ENCODE peak calls at places on chromosomes 7 and 10, in four cellular contexts. N is A549, A is K562, Y is HepG2. K is an unnamed sample.

GRCh38 chr7:75694636-75695035 is 44.1 kb downstream of the HIP1 start:
- DNase-seq in N (no peak), A (peak), Y (no peak), K (no peak)

GRCh38 chr7:138086585-138087270 is 10.5 kb downstream of the AKR1D1 start:
- DNase-seq in Y (peak), A (no peak), N (no peak), K (no peak)

GRCh38 chr10:43461950-43462349 is 25.0 kb downstream of the ZNF487 start:
- DNase-seq in N (peak), Y (peak), A (peak), K (no peak)

GRCh38 chr7:150462413-150462812 is 12.0 kb downstream of the GIMAP8 start:
- DNase-seq in N (no peak), A (no peak), Y (no peak), K (no peak)

GRCh38 chr7:28573059-28573553 is 160.8 kb downstream of the CREB5 start:
- DNase-seq in Y (peak), A (no peak), N (no peak), K (no peak)

GRCh38 chr10:110496553-110497437 is 912 bp upstream of the DUSP5 start:
- DNase-seq in A (no peak), Y (no peak), N (no peak), K (no peak)

GRCh38 chr10:970311-971149 is 17.7 kb upstream of the GTPBP4 start:
- DNase-seq in N (no peak), A (no peak), Y (peak), K (no peak)

GRCh38 chr7:22001345-22002004 is 55.8 kb upstream of the CDCA7L start:
- DNase-seq in N (peak), Y (peak), A (peak), K (no peak)

GRCh38 chr7:76364198-76364584 is 5.4 kb upstream of the YWHAG start:
- DNase-seq in A (peak), Y (no peak), N (no peak), K (no peak)

GRCh38 chr10:129244757-129245156 is 222.3 kb upstream of the MGMT start:
- DNase-seq in N (no peak), Y (no peak), A (no peak), K (no peak)

GRCh38 chr7:22201182-22201880 is 155.6 kb downstream of the RAPGEF5 start:
- DNase-seq in A (no peak), Y (no peak), N (no peak), K (no peak)

GRCh38 chr10:71562181-71562580 is 157.4 kb downstream of the C10orf105 start:
- DNase-seq in Y (no peak), A (no peak), N (no peak), K (no peak)

GRCh38 chr10:16392661-16393060 is 44.1 kb upstream of the PTER start:
- DNase-seq in N (no peak), A (no peak), Y (no peak), K (no peak)

GRCh38 chr7:30987178-30987577 is 23.4 kb downstream of the GHRHR start:
- DNase-seq in A (no peak), N (no peak), Y (no peak), K (no peak)

GRCh38 chr7:64946772-64947171 is 43.7 kb downstream of the ZNF273 start:
- DNase-seq in Y (peak), N (no peak), A (peak), K (peak)

GRCh38 chr7:66683770-66684123 is 55.1 kb downstream of the KCTD7 start:
- DNase-seq in A (peak), Y (no peak), N (no peak), K (no peak)

GRCh38 chr10:7457478-7458316 is 46.9 kb upstream of the SFMBT2 start:
- DNase-seq in Y (no peak), A (no peak), N (no peak), K (no peak)

GRCh38 chr7:18565337-18565736 is 69.8 kb downstream of the HDAC9 start:
- DNase-seq in A (no peak), Y (no peak), N (no peak), K (no peak)

GRCh38 chr7:154832557-154833138 is 170.3 kb downstream of the PAXIP1 start:
- DNase-seq in N (peak), A (peak), Y (peak), K (no peak)

GRCh38 chr10:4763960-4764428 is 62.0 kb upstream of the AKR1E2 start:
- DNase-seq in Y (no peak), A (no peak), N (no peak), K (no peak)

GRCh38 chr7:116423499-116423898 is 76.0 kb upstream of the CAV2 start:
- DNase-seq in N (no peak), Y (no peak), A (no peak), K (no peak)

GRCh38 chr7:75642810-75643486 is 95.8 kb downstream of the HIP1 start:
- DNase-seq in Y (peak), A (peak), N (peak), K (peak)

GRCh38 chr10:53401536-53401935 is 629.0 kb upstream of the MBL2 start:
- DNase-seq in Y (no peak), N (no peak), A (no peak), K (no peak)

GRCh38 chr7:121516791-121517305 is 120.7 kb upstream of the FAM3C start:
- DNase-seq in A (no peak), Y (no peak), N (no peak), K (no peak)

GRCh38 chr10:50610364-50610763 is 13.4 kb downstream of the SGMS1 start:
- DNase-seq in A (no peak), Y (no peak), N (no peak), K (no peak)

GRCh38 chr7:91634485-91635177 is 245.9 kb downstream of the MTERF1 start:
- DNase-seq in N (no peak), A (no peak), Y (no peak), K (no peak)

GRCh38 chr10:3828404-3829192 is 43.6 kb upstream of the KLF6 start:
- DNase-seq in N (no peak), Y (no peak), A (peak), K (no peak)

GRCh38 chr7:46755120-46756034 is 826.5 kb downstream of the TNS3 start:
- DNase-seq in A (no peak), N (no peak), Y (no peak), K (no peak)

GRCh38 chr7:140400381-140400780 is 2.1 kb upstream of the SLC37A3 start:
- DNase-seq in N (no peak), Y (no peak), A (no peak), K (no peak)

GRCh38 chr7:140398821-140399220 is 491 bp upstream of the SLC37A3 start:
- DNase-seq in A (no peak), Y (no peak), N (no peak), K (no peak)

GRCh38 chr7:140404565-140405080 is 765 bp downstream of the RAB19 start:
- DNase-seq in A (no peak), N (no peak), Y (no peak), K (no peak)

GRCh38 chr7:140402178-140402835 is 1.6 kb upstream of the RAB19 start:
- DNase-seq in N (no peak), Y (no peak), A (no peak), K (no peak)

GRCh38 chr7:140403878-140404564 is at the start of gene RAB19:
- DNase-seq in Y (no peak), A (peak), N (no peak), K (peak)
- TF ChIP-seq HMGXB4 in Y (no peak), A (no peak), N (no peak), K (peak)

DNA sequence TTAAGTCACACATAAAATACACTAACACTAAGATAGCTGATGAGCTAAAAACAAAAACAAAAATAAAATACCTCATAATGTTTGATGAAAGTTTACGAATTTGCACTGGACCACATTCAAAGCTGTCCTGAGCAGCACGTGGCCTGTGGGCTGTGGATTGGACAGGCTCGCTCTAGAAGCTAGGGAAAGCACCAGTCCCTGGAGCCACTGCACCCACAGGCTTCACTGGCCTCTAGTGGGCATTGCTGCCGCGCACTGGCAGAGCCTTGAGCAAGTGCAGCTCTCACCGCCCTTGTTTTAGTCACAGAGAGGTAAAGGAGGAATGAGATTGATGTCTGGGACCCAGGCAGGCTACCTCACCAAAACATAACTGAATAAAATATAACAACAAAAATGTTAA is 67.6 kb downstream of the PAX2 start:
- DNase-seq in A (no peak), N (no peak), Y (no peak), K (no peak)
- TF ChIP-seq HMGXB4 in A (no peak), N (no peak), Y (no peak), K (no peak)

GRCh38 chr7:94513565-94513860 is 3.9 kb downstream of the CASD1 start:
- DNase-seq in Y (no peak), N (no peak), A (no peak), K (no peak)
- TF ChIP-seq HMGXB4 in Y (no peak), N (no peak), A (no peak), K (no peak)

DNA sequence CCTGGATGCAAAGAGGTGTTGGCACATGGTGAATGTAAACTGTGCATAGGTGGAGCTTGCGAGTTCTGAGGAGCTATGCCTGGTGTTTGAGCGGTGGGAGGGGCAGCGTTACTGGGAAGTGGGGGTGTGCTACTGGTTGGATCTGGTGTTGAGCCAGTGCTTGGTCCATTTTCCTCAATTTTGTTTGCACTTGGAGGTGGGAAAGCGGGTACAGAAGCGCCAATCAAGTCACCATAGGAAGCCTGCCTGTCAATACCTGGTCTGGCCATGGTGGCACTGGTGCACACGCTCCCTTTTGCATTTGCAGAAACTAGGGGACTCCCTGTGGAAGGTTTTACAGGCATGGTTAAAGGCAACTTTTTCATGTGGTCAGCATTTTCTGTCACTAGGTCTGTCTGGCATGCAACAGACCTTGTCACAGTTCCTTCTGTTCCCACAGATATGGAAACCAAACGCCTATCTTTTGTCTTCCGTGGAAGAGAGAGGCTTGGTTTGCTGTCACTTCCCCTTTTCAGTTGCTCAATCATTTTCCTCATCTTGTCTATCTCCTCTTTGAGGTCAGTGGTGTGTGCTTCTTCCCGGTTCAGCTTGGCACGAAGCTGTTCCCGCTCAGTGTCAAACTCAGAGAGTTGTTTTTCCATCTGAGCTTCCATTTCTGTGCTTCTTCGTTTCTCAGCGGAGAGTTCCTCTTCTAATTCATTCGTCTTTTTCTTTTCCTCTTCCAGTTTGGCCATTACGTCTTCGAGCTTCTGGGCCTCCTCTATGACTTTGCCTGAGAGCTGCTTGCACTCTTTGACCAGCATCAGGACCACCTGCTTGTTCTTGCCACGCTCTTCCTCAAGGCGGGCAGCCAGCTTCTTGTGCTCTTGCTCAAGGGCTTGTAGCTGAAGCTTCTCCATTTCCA is 81.1 kb downstream of the CTTNBP2 start:
- DNase-seq in N (no peak), A (peak), Y (no peak), K (no peak)
- TF ChIP-seq HMGXB4 in N (no peak), A (no peak), Y (no peak), K (no peak)

DNA sequence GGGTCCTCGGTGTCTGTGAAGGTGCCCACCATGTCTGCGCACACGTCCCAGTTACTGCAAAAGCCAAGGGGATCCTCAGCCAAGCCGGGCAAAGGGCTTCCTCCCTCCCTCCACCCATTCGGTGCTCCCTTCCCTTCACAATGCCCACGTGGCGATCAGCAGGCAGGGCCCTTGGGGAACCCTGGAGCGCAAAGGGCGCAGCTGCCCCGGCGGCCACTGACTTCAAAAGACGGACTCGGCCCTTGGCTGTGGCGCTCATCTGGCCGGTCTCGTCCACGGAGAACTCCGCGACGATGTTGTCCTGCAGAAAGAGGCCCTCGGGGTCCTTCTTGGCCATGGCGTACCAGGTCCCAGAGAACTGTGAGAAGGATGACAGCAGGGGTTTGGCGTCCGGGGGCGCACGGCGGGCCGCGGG is 582 bp downstream of the RBP4 start:
- DNase-seq in Y (no peak), N (no peak), A (no peak), K (peak)
- TF ChIP-seq HMGXB4 in Y (no peak), N (no peak), A (no peak), K (no peak)

DNA sequence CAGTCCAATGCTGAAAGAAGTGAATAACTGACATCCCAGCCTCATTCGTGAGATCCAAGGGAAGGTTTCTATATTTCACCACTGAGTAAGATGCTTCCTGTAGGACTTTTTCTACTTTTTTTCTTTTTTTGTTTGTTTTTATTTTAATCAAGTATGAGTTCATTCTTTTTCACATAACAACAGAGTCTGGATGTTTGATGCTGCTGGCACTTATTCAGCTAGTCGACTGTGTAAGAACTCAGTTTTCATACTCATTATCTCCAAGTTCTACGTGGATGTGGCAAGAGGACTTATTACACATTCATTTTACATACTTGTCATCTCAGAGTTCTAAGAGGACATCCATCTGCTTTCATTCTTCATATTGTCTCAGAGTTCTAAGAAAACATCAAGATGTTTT is 86.9 kb downstream of the CPXM2 start:
- DNase-seq in N (no peak), A (no peak), Y (no peak), K (no peak)
- TF ChIP-seq HMGXB4 in N (no peak), A (no peak), Y (no peak), K (no peak)

GRCh38 chr10:27643296-27643695 is 102.3 kb downstream of the MKX start:
- DNase-seq in N (no peak), A (no peak), Y (no peak), K (no peak)
- TF ChIP-seq HMGXB4 in N (no peak), A (no peak), Y (no peak), K (no peak)

GRCh38 chr7:151992375-151992774 is 33.1 kb upstream of the GALNT11 start:
- DNase-seq in A (peak), N (peak), Y (peak), K (peak)
- TF ChIP-seq HMGXB4 in A (no peak), N (no peak), Y (no peak), K (no peak)

DNA sequence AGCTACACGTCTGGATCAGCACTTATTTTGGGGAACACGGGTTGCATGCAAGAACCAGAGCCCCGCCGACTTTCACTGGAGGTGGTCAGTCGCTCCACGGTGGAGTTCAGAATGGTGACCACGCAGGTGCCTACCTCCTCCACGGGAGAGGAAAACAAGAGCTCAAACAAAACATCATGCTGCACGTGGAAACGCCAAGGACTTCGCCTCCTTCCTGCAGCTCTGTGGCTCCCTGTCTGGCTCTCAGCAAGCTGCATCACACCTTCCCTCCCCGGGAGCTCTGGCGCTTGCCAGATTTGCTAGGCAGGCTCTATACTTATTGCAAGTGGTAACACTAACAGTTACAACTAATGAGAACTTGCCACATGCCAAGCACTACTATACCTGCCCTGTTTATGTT is 26.0 kb downstream of the GSDME start:
- DNase-seq in A (no peak), N (no peak), Y (no peak), K (no peak)
- TF ChIP-seq HMGXB4 in A (no peak), N (no peak), Y (no peak), K (no peak)

GRCh38 chr7:124752310-124752709 is 13.3 kb downstream of the GPR37 start:
- DNase-seq in N (no peak), A (no peak), Y (no peak), K (no peak)
- TF ChIP-seq HMGXB4 in N (no peak), A (no peak), Y (no peak), K (no peak)